ENCODE peak calls at places on chromosomes 12 and 14, in six cellular contexts. S is GM23248, N is H9, B is SK-N-SH, F is fibroblast of lung, L is endothelial cell of umbilical vein. Z is an unnamed sample. For H3K79me2, the result is how much of the 10 kb centered on the place peaks cover.

GRCh38 chr12:66103011-66103913 is 27.3 kb downstream of the LLPH start:
- DNase-seq in N (peak), B (no peak), L (no peak), S (peak), F (no peak), Z (peak)

GRCh38 chr12:100329800-100330199 is 27.1 kb upstream of the SLC17A8 start:
- DNase-seq in B (no peak), L (no peak), S (no peak), F (no peak), N (no peak), Z (no peak)

GRCh38 chr14:99507860-99508640 is 26.8 kb downstream of the CCNK start:
- DNase-seq in L (no peak), B (no peak), S (no peak), N (no peak), F (no peak), Z (no peak)

GRCh38 chr14:72810201-72810600 is 83.7 kb downstream of the DPF3 start:
- DNase-seq in N (no peak), F (no peak), B (no peak), L (no peak), S (peak), Z (no peak)

GRCh38 chr14:33061667-33062325 is 123.1 kb downstream of the NPAS3 start:
- DNase-seq in B (no peak), S (no peak), L (no peak), F (no peak), N (peak), Z (no peak)

GRCh38 chr12:123767613-123768012 is 5.5 kb downstream of the DNAH10 start:
- DNase-seq in F (no peak), B (no peak), N (no peak), S (no peak), L (no peak), Z (no peak)

GRCh38 chr12:124240493-124240892 is 54.4 kb upstream of the RFLNA start:
- DNase-seq in F (no peak), L (peak), N (peak), B (peak), S (peak), Z (peak)

GRCh38 chr12:88743946-88744685 is 163.8 kb upstream of the KITLG start:
- DNase-seq in L (no peak), B (no peak), F (no peak), S (peak), N (no peak), Z (no peak)

GRCh38 chr12:71846322-71846940 is 6.9 kb downstream of the TBC1D15 start:
- DNase-seq in N (no peak), L (peak), S (peak), B (peak), F (peak), Z (peak)

GRCh38 chr14:22221508-22221907 is 367.5 kb downstream of the DAD1 start:
- DNase-seq in L (peak), B (peak), S (peak), N (no peak), F (peak), Z (peak)

GRCh38 chr14:96257056-96257455 is 1.0 kb downstream of the BDKRB1 start:
- DNase-seq in B (no peak), S (no peak), L (no peak), N (no peak), F (no peak), Z (no peak)
- H3K9ac ChIP-seq in B (peak), S (peak), L (no peak), N (no peak), F (no peak), Z (no peak)

GRCh38 chr12:24933694-24934407 is 15.1 kb downstream of the BCAT1 start:
- DNase-seq in B (no peak), L (no peak), N (no peak), F (no peak), S (no peak), Z (no peak)

GRCh38 chr12:24931666-24932405 is 17.1 kb downstream of the BCAT1 start:
- DNase-seq in F (peak), N (no peak), S (peak), L (peak), B (no peak), Z (peak)

GRCh38 chr12:24928131-24928530 is 20.8 kb downstream of the BCAT1 start:
- DNase-seq in L (no peak), F (no peak), N (no peak), B (no peak), S (no peak), Z (no peak)

GRCh38 chr12:24929953-24930352 is 18.9 kb downstream of the BCAT1 start:
- DNase-seq in N (no peak), B (no peak), L (no peak), S (no peak), F (no peak), Z (no peak)
- H3K79me2 ChIP-seq in N (under half), B (half or more), L (half or more), S (half or more), F (under half), Z (half or more)

GRCh38 chr14:101288436-101289229 is 272.7 kb upstream of the DIO3 start:
- DNase-seq in B (no peak), L (no peak), N (no peak), F (no peak), S (peak), Z (no peak)

GRCh38 chr14:101291390-101291789 is 269.9 kb upstream of the DIO3 start:
- DNase-seq in B (no peak), F (no peak), S (no peak), L (no peak), N (no peak), Z (no peak)

GRCh38 chr14:101290681-101291080 is 270.6 kb upstream of the DIO3 start:
- DNase-seq in N (no peak), S (no peak), F (no peak), L (no peak), B (no peak), Z (no peak)

GRCh38 chr14:101289911-101290310 is 271.4 kb upstream of the DIO3 start:
- DNase-seq in N (no peak), F (no peak), L (no peak), S (no peak), B (no peak), Z (no peak)

GRCh38 chr14:101289230-101289690 is 272.0 kb upstream of the DIO3 start:
- DNase-seq in F (no peak), L (no peak), B (no peak), S (no peak), N (no peak), Z (no peak)
- H3K9ac ChIP-seq in F (no peak), L (no peak), B (no peak), S (no peak), N (no peak), Z (no peak)

GRCh38 chr12:45730116-45730841 is 773 bp downstream of the ARID2 start:
- DNase-seq in N (peak), S (peak), B (peak), F (peak), L (peak), Z (peak)
- H3K79me2 ChIP-seq in N (under half), S (half or more), B (half or more), F (half or more), L (half or more), Z (half or more)

GRCh38 chr14:61543946-61544345 is 151.4 kb upstream of the HIF1A start:
- DNase-seq in S (no peak), B (no peak), L (no peak), F (no peak), N (no peak), Z (no peak)
- H3K9ac ChIP-seq in S (peak), B (no peak), L (no peak), F (no peak), N (no peak), Z (no peak)

DNA sequence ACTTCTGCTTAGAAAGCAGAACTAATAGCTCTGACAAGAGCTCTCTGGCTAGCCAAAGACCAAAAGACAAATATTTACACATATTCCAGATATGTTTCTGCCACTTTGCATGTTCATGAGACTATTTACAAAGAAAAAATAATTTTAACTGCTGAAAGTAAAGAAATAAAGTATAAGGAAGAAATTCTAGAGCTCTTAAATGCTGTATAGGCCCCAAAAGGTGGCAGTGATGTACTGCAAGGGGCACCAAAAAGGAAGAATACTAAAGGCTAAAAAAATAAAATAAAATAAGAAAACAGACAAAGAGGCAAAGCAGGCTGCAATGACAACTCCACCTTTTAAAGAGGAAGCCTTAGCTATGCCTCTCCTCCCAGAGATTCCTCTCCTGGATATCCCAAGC is 23.0 kb downstream of the KLRK1 start:
- DNase-seq in F (no peak), S (peak), N (no peak), B (no peak), L (no peak), Z (peak)
- H3K79me2 ChIP-seq in F (under half), S (under half), N (under half), B (under half), L (under half), Z (under half)

GRCh38 chr12:21945002-21945401 is 3.8 kb upstream of the ABCC9 start:
- DNase-seq in L (no peak), N (no peak), B (no peak), S (no peak), F (no peak), Z (no peak)

GRCh38 chr12:21950649-21951048 is 9.4 kb upstream of the ABCC9 start:
- DNase-seq in L (no peak), N (no peak), F (no peak), S (no peak), B (no peak), Z (no peak)

GRCh38 chr12:21942377-21942703 is 1.1 kb upstream of the ABCC9 start:
- DNase-seq in L (no peak), B (no peak), F (no peak), S (peak), N (no peak), Z (no peak)

GRCh38 chr12:21941522-21942376 is 523 bp upstream of the ABCC9 start:
- DNase-seq in S (peak), L (peak), F (peak), N (peak), B (peak), Z (no peak)

GRCh38 chr12:21946983-21947382 is 5.8 kb upstream of the ABCC9 start:
- DNase-seq in N (no peak), S (peak), F (no peak), L (no peak), B (no peak), Z (no peak)
- H3K9ac ChIP-seq in N (no peak), S (no peak), F (no peak), L (no peak), B (no peak), Z (no peak)

Z was measured in Karpas-422.